ENCODE peak calls at places on chromosome 4, in eight cellular contexts. Z is sciatic nerve, A is GM23248, M is cardiac fibroblast, R is mucosa of gallbladder, V is GM13977, C is amygdala, D is ACHN. T is an unnamed sample.

GRCh38 chr4:169658970-169659735 is 38.8 kb downstream of the CLCN3 start:
- DNase-seq in Z (no peak), A (peak), M (no peak), R (no peak), V (no peak), C (no peak), D (peak), T (no peak)

GRCh38 chr4:108264693-108265092 is 96.0 kb upstream of the LEF1 start:
- DNase-seq in Z (no peak), A (no peak), M (no peak), R (no peak), V (no peak), C (no peak), D (no peak), T (no peak)

GRCh38 chr4:91958651-91959050 is 345.1 kb upstream of the GRID2 start:
- DNase-seq in Z (no peak), A (peak), M (peak), R (no peak), V (no peak), C (no peak), D (no peak), T (no peak)

GRCh38 chr4:72432282-72432681 is 136.7 kb downstream of the ADAMTS3 start:
- DNase-seq in Z (no peak), A (peak), M (no peak), R (no peak), V (no peak), C (no peak), D (peak), T (no peak)

GRCh38 chr4:174757736-174758135 is 71.3 kb downstream of the GLRA3 start:
- DNase-seq in Z (no peak), A (no peak), M (no peak), R (no peak), V (no peak), C (no peak), D (no peak), T (no peak)

GRCh38 chr4:25970691-25971427 is 56.8 kb downstream of the SMIM20 start:
- DNase-seq in Z (no peak), A (no peak), M (peak), R (peak), V (no peak), C (peak), D (no peak), T (no peak)

GRCh38 chr4:13329963-13330362 is 154.2 kb downstream of the RAB28 start:
- DNase-seq in Z (no peak), A (peak), M (peak), R (peak), V (no peak), C (no peak), D (no peak), T (no peak)

GRCh38 chr4:11073621-11074051 is 355.1 kb downstream of the HS3ST1 start:
- DNase-seq in Z (peak), A (peak), M (peak), R (peak), V (no peak), C (no peak), D (no peak), T (no peak)

GRCh38 chr4:2333356-2333841 is 71.5 kb upstream of the MXD4 start:
- DNase-seq in Z (no peak), A (no peak), M (no peak), R (no peak), V (peak), C (no peak), D (no peak), T (peak)

GRCh38 chr4:138308421-138308820 is 66.3 kb upstream of the SLC7A11 start:
- DNase-seq in Z (no peak), A (peak), M (peak), R (no peak), V (no peak), C (no peak), D (no peak), T (no peak)

GRCh38 chr4:37995981-37996770 is 36.0 kb downstream of the PTTG2 start:
- DNase-seq in Z (no peak), A (no peak), M (no peak), R (no peak), V (no peak), C (no peak), D (no peak), T (no peak)

GRCh38 chr4:11010624-11011023 is 326.1 kb upstream of the CLNK start:
- DNase-seq in Z (no peak), A (no peak), M (no peak), R (no peak), V (no peak), C (no peak), D (no peak), T (no peak)

GRCh38 chr4:174437324-174437723 is 85.0 kb downstream of the HPGD start:
- DNase-seq in Z (no peak), A (peak), M (peak), R (no peak), V (no peak), C (no peak), D (no peak), T (no peak)

GRCh38 chr4:168636506-168637176 is 139.8 kb downstream of the PALLD start:
- DNase-seq in Z (no peak), A (peak), M (peak), R (no peak), V (no peak), C (no peak), D (no peak), T (no peak)

GRCh38 chr4:113759696-113760093 is 1.8 kb downstream of the CAMK2D start:
- DNase-seq in Z (no peak), A (peak), M (no peak), R (no peak), V (no peak), C (no peak), D (peak), T (no peak)

GRCh38 chr4:120714581-120714980 is 207.9 kb downstream of the PRDM5 start:
- DNase-seq in Z (no peak), A (no peak), M (no peak), R (no peak), V (no peak), C (no peak), D (no peak), T (no peak)

GRCh38 chr4:182695009-182695408 is 222.2 kb downstream of the DCTD start:
- DNase-seq in Z (no peak), A (no peak), M (no peak), R (no peak), V (no peak), C (no peak), D (no peak), T (no peak)

GRCh38 chr4:33161202-33161601 is 2441.0 kb downstream of the PCDH7 start:
- DNase-seq in Z (no peak), A (no peak), M (no peak), R (no peak), V (no peak), C (no peak), D (no peak), T (no peak)

GRCh38 chr4:6620891-6621555 is 19.5 kb upstream of the MRFAP1 start:
- DNase-seq in Z (no peak), A (no peak), M (no peak), R (no peak), V (no peak), C (no peak), D (no peak), T (no peak)

GRCh38 chr4:107265859-107266258 is 229.7 kb upstream of the DKK2 start:
- DNase-seq in Z (no peak), A (no peak), M (no peak), R (no peak), V (no peak), C (no peak), D (no peak), T (no peak)

GRCh38 chr4:31236635-31237173 is 516.5 kb downstream of the PCDH7 start:
- DNase-seq in Z (no peak), A (no peak), M (no peak), R (no peak), V (no peak), C (no peak), D (no peak), T (no peak)

GRCh38 chr4:15848191-15848842 is 70.2 kb downstream of the CD38 start:
- DNase-seq in Z (no peak), A (no peak), M (no peak), R (no peak), V (no peak), C (no peak), D (no peak), T (no peak)

GRCh38 chr4:84547211-84547610 is 35.7 kb upstream of the CDS1 start:
- DNase-seq in Z (no peak), A (no peak), M (no peak), R (no peak), V (no peak), C (no peak), D (no peak), T (no peak)

GRCh38 chr4:145301386-145302080 is 121.1 kb upstream of the OTUD4 start:
- DNase-seq in Z (no peak), A (peak), M (no peak), R (no peak), V (no peak), C (no peak), D (no peak), T (no peak)

GRCh38 chr4:87913871-87914270 is 61.6 kb upstream of the SPP1 start:
- DNase-seq in Z (no peak), A (peak), M (no peak), R (no peak), V (no peak), C (no peak), D (no peak), T (no peak)

GRCh38 chr4:17502764-17503163 is 9.1 kb downstream of the QDPR start:
- DNase-seq in Z (no peak), A (no peak), M (no peak), R (no peak), V (no peak), C (no peak), D (no peak), T (no peak)

GRCh38 chr4:1200425-1201035 is 28.1 kb upstream of the SPON2 start:
- DNase-seq in Z (peak), A (peak), M (peak), R (peak), V (no peak), C (no peak), D (no peak), T (no peak)

GRCh38 chr4:73213917-73214663 is 44.5 kb downstream of the ANKRD17 start:
- DNase-seq in Z (no peak), A (peak), M (peak), R (no peak), V (no peak), C (no peak), D (no peak), T (no peak)

GRCh38 chr4:108168672-108169562 is at the start of gene LEF1:
- DNase-seq in Z (peak), A (peak), M (peak), R (no peak), V (peak), C (no peak), D (peak), T (no peak)

GRCh38 chr4:112038861-112039260 is 106.4 kb upstream of the FAM241A start:
- DNase-seq in Z (no peak), A (peak), M (no peak), R (no peak), V (no peak), C (no peak), D (no peak), T (no peak)

GRCh38 chr4:98685225-98686045 is 27.0 kb upstream of the TSPAN5 start:
- DNase-seq in Z (no peak), A (no peak), M (no peak), R (no peak), V (no peak), C (no peak), D (no peak), T (no peak)

GRCh38 chr4:22744478-22745062 is 51.8 kb downstream of the GBA3 start:
- DNase-seq in Z (no peak), A (no peak), M (no peak), R (no peak), V (no peak), C (no peak), D (no peak), T (no peak)

GRCh38 chr4:188714907-188715306 is 575.7 kb downstream of the TRIML1 start:
- DNase-seq in Z (no peak), A (peak), M (peak), R (no peak), V (no peak), C (no peak), D (no peak), T (no peak)